ENCODE peak calls at places on chromosomes 16 and 17, in four cellular contexts. One of them, this sample, is unnamed.
A peak's percentile ranks its signal among the peaks of the same experiment; 100 is the strongest.

GRCh38 chr17:47989700-47990099 is 18.8 kb downstream of the CDK5RAP3 start:
- DNase-seq in colonic mucosa: no peak
- DNase-seq in H1: no peak
- DNase-seq in heart left ventricle: no peak
- DNase-seq in this sample: no peak

GRCh38 chr17:20156196-20157077 is 147.3 kb downstream of the SPECC1 start:
- DNase-seq in heart left ventricle: no peak
- DNase-seq in H1: no peak
- DNase-seq in colonic mucosa: peak; percentile 47
- DNase-seq in this sample: no peak

GRCh38 chr16:66335704-66336329 is 30.7 kb upstream of the CDH5 start:
- DNase-seq in heart left ventricle: no peak
- DNase-seq in H1: no peak
- DNase-seq in colonic mucosa: no peak
- DNase-seq in this sample: no peak

GRCh38 chr17:19977360-19978205 is at the start of gene AKAP10:
- DNase-seq in H1: peak; percentile 98
- DNase-seq in colonic mucosa: peak; percentile 97
- DNase-seq in heart left ventricle: peak; percentile 96
- DNase-seq in this sample: no peak

GRCh38 chr16:70341600-70341999 is 5.1 kb upstream of the DDX19A start:
- DNase-seq in heart left ventricle: no peak
- DNase-seq in colonic mucosa: no peak
- DNase-seq in H1: no peak
- DNase-seq in this sample: no peak

GRCh38 chr17:66459811-66460270 is 157.4 kb downstream of the PRKCA start:
- DNase-seq in H1: no peak
- DNase-seq in heart left ventricle: no peak
- DNase-seq in colonic mucosa: no peak
- DNase-seq in this sample: no peak

GRCh38 chr16:47475786-47476185 is 14.7 kb downstream of the PHKB start:
- DNase-seq in H1: no peak
- DNase-seq in heart left ventricle: no peak
- DNase-seq in colonic mucosa: no peak
- DNase-seq in this sample: no peak

GRCh38 chr17:35596530-35597233 is 9.6 kb downstream of the AP2B1 start:
- DNase-seq in heart left ventricle: no peak
- DNase-seq in H1: peak; percentile 82
- DNase-seq in colonic mucosa: no peak
- DNase-seq in this sample: peak; percentile 75

GRCh38 chr16:82456683-82457082 is 170.1 kb upstream of the CDH13 start:
- DNase-seq in heart left ventricle: no peak
- DNase-seq in H1: peak; percentile 69
- DNase-seq in colonic mucosa: peak; percentile 67
- DNase-seq in this sample: peak; percentile 57

GRCh38 chr16:77652399-77652798 is 69.9 kb upstream of the NUDT7 start:
- DNase-seq in heart left ventricle: no peak
- DNase-seq in colonic mucosa: no peak
- DNase-seq in H1: no peak
- DNase-seq in this sample: no peak

GRCh38 chr16:15780805-15781204 is 76.0 kb downstream of the MYH11 start:
- DNase-seq in H1: no peak
- DNase-seq in heart left ventricle: no peak
- DNase-seq in colonic mucosa: no peak
- DNase-seq in this sample: no peak

GRCh38 chr16:56013962-56014552 is 138.9 kb upstream of the CES5A start:
- DNase-seq in heart left ventricle: peak; percentile 75
- DNase-seq in colonic mucosa: peak; percentile 22
- DNase-seq in H1: peak; percentile 91
- DNase-seq in this sample: peak; percentile 37

GRCh38 chr17:6161456-6161855 is 91.3 kb downstream of the WSCD1 start:
- DNase-seq in heart left ventricle: no peak
- DNase-seq in colonic mucosa: no peak
- DNase-seq in H1: no peak
- DNase-seq in this sample: no peak

GRCh38 chr17:58527306-58527705 is 12.9 kb upstream of the MTMR4 start:
- DNase-seq in H1: no peak
- DNase-seq in heart left ventricle: no peak
- DNase-seq in colonic mucosa: no peak
- DNase-seq in this sample: no peak
- H3K4me3 ChIP-seq in H1: no peak overlapping the region
- H3K4me3 ChIP-seq in heart left ventricle: peak overlapping the region; percentile 36
- H3K4me3 ChIP-seq in colonic mucosa: no peak overlapping the region
- H3K4me3 ChIP-seq in this sample: no peak overlapping the region

DNA sequence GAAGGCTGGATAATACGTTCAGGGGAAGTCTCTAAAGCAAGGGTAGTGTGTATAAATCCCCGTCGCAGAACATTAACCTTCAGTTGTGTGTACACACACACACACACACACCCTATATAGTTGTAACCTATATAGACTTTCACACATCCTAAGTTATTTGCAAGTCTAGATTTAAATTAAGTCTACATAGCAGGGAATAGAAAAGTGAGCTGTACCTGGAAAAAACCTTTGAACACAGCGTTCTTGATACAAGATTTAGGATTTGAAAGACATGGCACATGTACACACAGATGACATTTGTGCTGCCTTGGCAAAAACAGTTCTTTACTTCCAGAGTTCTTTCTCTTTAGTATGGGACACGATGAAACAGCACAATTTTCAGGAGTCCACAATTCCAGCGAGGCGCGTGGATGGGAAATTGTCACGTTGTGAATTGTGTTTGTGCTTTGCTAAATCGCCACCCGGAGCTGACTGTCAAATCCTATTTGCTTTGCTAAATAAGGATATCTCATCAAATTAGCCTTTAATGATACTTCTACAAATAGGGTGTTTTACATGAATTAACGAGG is 233.9 kb downstream of the MRTFB start:
- DNase-seq in H1: no peak
- DNase-seq in colonic mucosa: no peak
- DNase-seq in heart left ventricle: peak; percentile 11
- DNase-seq in this sample: no peak
- H3K4me1 ChIP-seq in H1: peaks cover 34% of the 10 kb centered on the region
- H3K4me1 ChIP-seq in colonic mucosa: no peaks in the 10 kb centered on the region
- H3K4me1 ChIP-seq in heart left ventricle: peaks cover 56% of the 10 kb centered on the region
- H3K4me1 ChIP-seq in this sample: peaks cover 8% of the 10 kb centered on the region

DNA sequence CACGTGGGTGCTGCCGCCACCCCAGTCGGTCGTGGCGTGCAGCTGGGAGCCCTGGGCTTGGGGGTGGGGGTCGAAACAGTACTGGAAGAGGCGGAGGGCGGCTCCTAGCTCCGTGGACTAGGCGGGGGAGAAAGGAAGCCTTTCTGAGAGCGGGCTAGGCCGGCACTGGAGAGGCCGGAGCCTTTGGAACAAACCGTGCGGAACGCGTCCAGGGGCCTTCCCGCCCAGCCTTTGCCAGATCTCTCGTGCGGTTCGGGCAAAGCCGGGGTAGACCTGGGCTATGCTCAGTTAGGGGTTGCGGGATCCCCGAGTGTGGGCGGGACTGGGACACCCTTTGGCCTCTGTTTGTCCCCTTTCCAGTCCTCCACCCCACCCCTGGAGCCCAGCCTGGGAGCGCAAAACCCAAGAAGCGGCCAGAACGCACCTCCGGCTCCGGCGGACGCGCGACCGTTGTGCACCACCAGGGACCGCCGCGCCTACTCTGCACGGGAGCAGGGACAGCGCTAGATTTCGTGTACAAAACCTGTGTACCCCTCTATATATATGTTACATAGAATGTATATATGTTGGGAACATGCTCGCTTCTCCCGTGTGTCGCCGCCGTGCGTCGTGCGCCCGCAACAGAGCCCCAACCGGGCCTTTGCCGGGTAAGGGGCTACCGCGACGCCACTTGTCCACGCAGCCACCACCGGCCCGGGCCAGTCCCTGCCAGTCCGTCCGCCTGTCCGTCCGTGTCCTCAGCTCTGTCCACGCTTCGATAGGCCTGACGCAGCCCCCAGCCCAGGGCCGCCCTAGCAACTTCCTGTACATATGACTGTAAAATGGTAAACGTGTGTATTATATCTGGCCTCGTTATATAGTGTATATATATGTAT is 26.2 kb downstream of the SREBF1 start:
- DNase-seq in H1: peak; percentile 84
- DNase-seq in colonic mucosa: no peak
- DNase-seq in heart left ventricle: no peak
- DNase-seq in this sample: no peak
- H3K36me3 ChIP-seq in H1: peaks cover 22% of the 10 kb centered on the region
- H3K36me3 ChIP-seq in colonic mucosa: peaks cover 19% of the 10 kb centered on the region
- H3K36me3 ChIP-seq in heart left ventricle: no peaks in the 10 kb centered on the region
- H3K36me3 ChIP-seq in this sample: peaks cover 25% of the 10 kb centered on the region

GRCh38 chr17:82590881-82591539 is 57.2 kb downstream of the WDR45B start:
- DNase-seq in colonic mucosa: no peak
- DNase-seq in heart left ventricle: no peak
- DNase-seq in H1: no peak
- DNase-seq in this sample: no peak

GRCh38 chr17:82592751-82593589 is 55.3 kb downstream of the WDR45B start:
- DNase-seq in heart left ventricle: no peak
- DNase-seq in H1: peak; percentile 63
- DNase-seq in colonic mucosa: peak; percentile 84
- DNase-seq in this sample: peak; percentile 39

GRCh38 chr17:82590216-82590615 is 58.0 kb downstream of the WDR45B start:
- DNase-seq in heart left ventricle: no peak
- DNase-seq in colonic mucosa: no peak
- DNase-seq in H1: no peak
- DNase-seq in this sample: no peak

GRCh38 chr17:82593590-82594087 is 54.6 kb downstream of the WDR45B start:
- DNase-seq in colonic mucosa: no peak
- DNase-seq in H1: no peak
- DNase-seq in heart left ventricle: no peak
- DNase-seq in this sample: no peak

DNA sequence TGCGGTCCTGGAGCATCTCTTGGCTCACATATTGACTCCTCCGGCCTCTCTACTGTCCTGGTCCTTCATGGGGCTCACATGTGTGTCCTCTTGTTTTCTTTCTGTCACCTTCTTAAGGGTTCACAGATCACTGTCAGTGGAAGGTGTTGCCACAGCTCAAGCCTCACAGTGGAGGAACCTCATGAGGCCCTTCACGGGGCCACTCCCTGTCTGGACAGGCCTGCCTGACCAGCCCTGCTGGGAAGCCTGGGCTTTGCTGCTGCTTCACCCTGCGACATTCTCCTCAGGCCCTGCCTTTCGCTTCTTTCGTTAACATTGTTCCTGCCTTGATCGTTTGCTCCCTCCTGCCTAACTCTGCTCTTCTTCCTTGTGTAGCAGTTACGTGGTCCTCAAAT is 56.0 kb downstream of the WDR45B start:
- DNase-seq in heart left ventricle: no peak
- DNase-seq in colonic mucosa: peak; percentile 44
- DNase-seq in H1: no peak
- DNase-seq in this sample: no peak
- H3K4me3 ChIP-seq in heart left ventricle: peak overlapping the region; percentile 74
- H3K4me3 ChIP-seq in colonic mucosa: no peak overlapping the region
- H3K4me3 ChIP-seq in H1: no peak overlapping the region
- H3K4me3 ChIP-seq in this sample: no peak overlapping the region

DNA sequence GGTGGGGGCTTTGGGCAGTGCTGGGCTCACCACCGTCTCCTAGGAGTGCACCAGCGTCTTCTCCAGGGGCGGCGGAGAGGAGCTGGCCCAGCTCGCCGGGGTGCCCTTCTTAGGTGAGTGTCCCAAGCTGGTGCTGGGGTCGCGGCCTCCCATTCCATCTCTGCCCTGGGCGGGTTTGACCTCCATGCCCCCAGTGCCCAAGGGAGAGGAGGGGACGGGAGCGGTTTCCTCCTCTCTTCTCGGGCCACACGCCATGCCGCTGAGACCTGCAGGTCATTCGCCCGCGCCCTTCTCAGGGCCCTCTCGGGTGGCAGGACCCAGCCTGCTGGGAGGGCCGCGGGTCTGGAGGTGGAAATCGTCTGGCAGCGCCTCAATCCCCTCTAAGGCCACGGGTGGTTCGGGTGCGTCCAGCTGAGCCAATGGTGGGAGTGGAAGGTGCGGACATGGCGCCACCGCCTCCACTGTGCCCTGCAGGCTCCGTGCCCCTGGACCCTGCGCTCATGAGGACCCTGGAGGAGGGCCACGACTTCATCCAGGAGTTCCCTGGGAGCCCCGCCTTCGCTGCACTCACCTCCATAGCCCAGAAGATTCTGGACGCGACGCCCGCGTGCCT is 5.3 kb downstream of the IGFALS start:
- DNase-seq in heart left ventricle: no peak
- DNase-seq in H1: no peak
- DNase-seq in colonic mucosa: no peak
- DNase-seq in this sample: no peak
- H3K4me1 ChIP-seq in heart left ventricle: peaks cover 12% of the 10 kb centered on the region
- H3K4me1 ChIP-seq in H1: no peaks in the 10 kb centered on the region
- H3K4me1 ChIP-seq in colonic mucosa: no peaks in the 10 kb centered on the region
- H3K4me1 ChIP-seq in this sample: no peaks in the 10 kb centered on the region

DNA sequence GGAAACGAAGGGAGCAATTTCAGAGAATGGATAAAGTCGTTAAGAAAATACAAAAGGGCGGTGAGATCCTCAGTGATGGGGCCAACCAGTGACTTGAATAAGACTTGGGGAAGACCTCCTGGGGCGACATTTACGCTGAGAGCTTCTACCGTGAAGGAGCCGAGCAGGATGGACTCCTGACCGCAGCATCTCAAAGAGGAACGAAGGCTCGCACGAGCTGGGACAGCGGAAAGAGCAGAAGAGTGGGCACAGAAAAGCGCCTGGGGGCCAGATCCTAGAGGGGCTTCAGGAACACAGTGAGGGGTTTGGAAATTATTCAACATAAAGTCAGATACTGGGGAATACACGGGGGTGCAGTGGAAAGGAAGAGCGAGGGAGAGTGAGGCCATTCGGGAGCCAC is 17.5 kb downstream of the ZNF750 start:
- DNase-seq in H1: no peak
- DNase-seq in heart left ventricle: peak; percentile 28
- DNase-seq in colonic mucosa: no peak
- DNase-seq in this sample: no peak
- H3K36me3 ChIP-seq in H1: peaks cover 36% of the 10 kb centered on the region
- H3K36me3 ChIP-seq in heart left ventricle: no peaks in the 10 kb centered on the region
- H3K36me3 ChIP-seq in colonic mucosa: no peaks in the 10 kb centered on the region
- H3K36me3 ChIP-seq in this sample: peaks cover 9% of the 10 kb centered on the region

DNA sequence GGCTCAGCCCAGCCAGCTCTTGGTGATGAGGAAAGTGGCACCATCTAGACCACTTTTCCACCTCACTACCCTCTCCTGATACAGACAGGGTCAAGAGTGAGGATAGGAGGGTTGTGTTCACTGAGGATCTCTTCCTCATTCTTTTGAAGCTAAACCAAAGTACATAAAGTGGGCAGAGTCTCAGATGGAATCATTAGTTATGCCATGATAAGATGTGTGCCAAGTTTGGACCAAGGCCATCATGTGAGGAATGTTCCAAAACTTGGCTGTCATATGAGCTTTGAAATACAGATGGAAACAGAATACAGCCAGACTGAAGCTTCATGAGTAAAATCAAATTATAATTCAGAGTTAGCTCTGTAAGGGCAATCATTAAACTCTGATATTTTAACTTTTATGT is 37.2 kb downstream of the ACSM1 start:
- DNase-seq in heart left ventricle: no peak
- DNase-seq in colonic mucosa: no peak
- DNase-seq in H1: no peak
- DNase-seq in this sample: no peak
- H3K4me3 ChIP-seq in heart left ventricle: no peak overlapping the region
- H3K4me3 ChIP-seq in colonic mucosa: no peak overlapping the region
- H3K4me3 ChIP-seq in H1: no peak overlapping the region
- H3K4me3 ChIP-seq in this sample: no peak overlapping the region